ENCODE peak calls at places on chromosome 4, in seven cellular contexts. M is breast epithelium, U is Peyer's patch, D is spleen, A is aorta, W is PC-3, P is cardiac muscle cell. B is an unnamed sample.

GRCh38 chr4:173852775-173853174 is 322.7 kb upstream of the HAND2 start:
- DNase-seq in M (no peak), U (no peak), D (no peak), A (no peak), W (peak; percentile 2), P (no peak), B (no peak)

GRCh38 chr4:185305979-185306442 is 89.7 kb downstream of the LRP2BP start:
- DNase-seq in M (no peak), U (no peak), D (no peak), A (no peak), W (peak; percentile 95), P (peak; percentile 78), B (no peak)

GRCh38 chr4:142164767-142165500 is 528.6 kb downstream of the IL15 start:
- DNase-seq in M (no peak), U (no peak), D (no peak), A (no peak), W (no peak), P (no peak), B (no peak)

GRCh38 chr4:1375761-1376322 is 28.8 kb downstream of the UVSSA start:
- DNase-seq in M (peak; percentile 42), U (peak; percentile 41), D (peak; percentile 59), A (peak; percentile 32), W (no peak), P (no peak), B (no peak)

GRCh38 chr4:26723216-26723615 is 137.4 kb upstream of the STIM2 start:
- DNase-seq in M (no peak), U (no peak), D (no peak), A (no peak), W (no peak), P (no peak), B (no peak)

GRCh38 chr4:73856518-73856917 is 3.4 kb downstream of the PF4V1 start:
- DNase-seq in M (no peak), U (no peak), D (no peak), A (no peak), W (peak; percentile 91), P (peak; percentile 61), B (no peak)

GRCh38 chr4:35052546-35052945 is 1191.8 kb downstream of the ARAP2 start:
- DNase-seq in M (no peak), U (no peak), D (no peak), A (no peak), W (no peak), P (no peak), B (no peak)

GRCh38 chr4:38189445-38189844 is 229.2 kb downstream of the PTTG2 start:
- DNase-seq in M (no peak), U (no peak), D (no peak), A (peak; percentile 80), W (peak; percentile 89), P (peak; percentile 65), B (no peak)

GRCh38 chr4:38049545-38050170 is 89.5 kb downstream of the PTTG2 start:
- DNase-seq in M (no peak), U (no peak), D (no peak), A (no peak), W (peak; percentile 81), P (no peak), B (no peak)

GRCh38 chr4:158949094-158949493 is 153.8 kb upstream of the RAPGEF2 start:
- DNase-seq in M (no peak), U (no peak), D (no peak), A (no peak), W (peak; percentile 35), P (peak; percentile 31), B (no peak)

GRCh38 chr4:1869530-1870327 is 1.5 kb upstream of the NSD2 start:
- DNase-seq in M (no peak), U (no peak), D (no peak), A (no peak), W (no peak), P (no peak), B (no peak)

GRCh38 chr4:124123181-124123580 is 589.4 kb downstream of the ANKRD50 start:
- DNase-seq in M (no peak), U (no peak), D (no peak), A (no peak), W (no peak), P (no peak), B (no peak)

GRCh38 chr4:162793571-162793970 is 373.1 kb downstream of the NAF1 start:
- DNase-seq in M (no peak), U (no peak), D (no peak), A (no peak), W (no peak), P (peak; percentile 89), B (no peak)

GRCh38 chr4:57342406-57342805 is 232.2 kb upstream of the IGFBP7 start:
- DNase-seq in M (no peak), U (no peak), D (no peak), A (no peak), W (peak; percentile 83), P (peak; percentile 3), B (no peak)

GRCh38 chr4:22607382-22607781 is 85.4 kb upstream of the GBA3 start:
- DNase-seq in M (no peak), U (peak; percentile 64), D (no peak), A (no peak), W (peak; percentile 62), P (peak; percentile 60), B (no peak)

GRCh38 chr4:158824425-158825274 is 55.8 kb downstream of the FNIP2 start:
- DNase-seq in M (no peak), U (no peak), D (no peak), A (no peak), W (no peak), P (peak; percentile 59), B (no peak)

GRCh38 chr4:20430555-20430954 is 178.8 kb downstream of the SLIT2 start:
- DNase-seq in M (no peak), U (no peak), D (no peak), A (no peak), W (peak; percentile 39), P (peak; percentile 36), B (no peak)

GRCh38 chr4:75011131-75011795 is 78.3 kb downstream of the PARM1 start:
- DNase-seq in M (no peak), U (no peak), D (no peak), A (no peak), W (peak; percentile 72), P (no peak), B (no peak)

GRCh38 chr4:94634266-94634665 is 123.5 kb upstream of the BMPR1B start:
- DNase-seq in M (no peak), U (no peak), D (no peak), A (no peak), W (no peak), P (peak; percentile 34), B (no peak)

GRCh38 chr4:105453550-105454201 is 20.2 kb downstream of the PPA2 start:
- DNase-seq in M (no peak), U (no peak), D (no peak), A (no peak), W (no peak), P (no peak), B (no peak)

DNA sequence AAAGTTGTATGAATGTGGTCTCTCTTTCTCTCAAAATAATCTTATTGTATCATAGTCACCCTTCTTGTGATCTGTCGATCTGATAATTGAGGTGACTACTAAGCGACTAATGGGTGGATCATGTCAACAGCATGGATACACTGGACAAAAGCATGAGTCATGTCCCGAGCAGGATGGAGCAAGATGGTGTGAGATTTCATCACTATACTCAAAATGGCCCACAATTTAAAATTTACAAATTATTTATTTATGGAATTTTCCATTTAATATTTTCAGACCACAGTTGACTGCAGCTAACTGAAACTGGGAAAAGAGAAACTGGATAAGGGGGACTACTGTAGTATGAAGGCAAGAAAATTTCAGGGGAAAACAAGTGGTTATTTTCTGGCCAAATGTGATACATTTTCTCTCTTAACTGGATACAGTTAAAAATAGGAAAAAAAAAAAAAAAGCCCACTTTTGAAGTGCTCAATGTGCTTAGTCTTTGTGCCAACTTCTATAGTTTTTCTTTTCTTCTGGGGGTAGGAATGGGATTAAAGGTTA is 25.3 kb downstream of the FAM241A start:
- DNase-seq in M (no peak), U (no peak), D (no peak), A (no peak), W (peak; percentile 78), P (peak; percentile 85), B (no peak)
- H3K27ac ChIP-seq in M (no peak overlapping the region), U (no peak overlapping the region), D (no peak overlapping the region), A (no peak overlapping the region), W (peak overlapping the region; percentile 73), P (no peak overlapping the region), B (no peak overlapping the region)

DNA sequence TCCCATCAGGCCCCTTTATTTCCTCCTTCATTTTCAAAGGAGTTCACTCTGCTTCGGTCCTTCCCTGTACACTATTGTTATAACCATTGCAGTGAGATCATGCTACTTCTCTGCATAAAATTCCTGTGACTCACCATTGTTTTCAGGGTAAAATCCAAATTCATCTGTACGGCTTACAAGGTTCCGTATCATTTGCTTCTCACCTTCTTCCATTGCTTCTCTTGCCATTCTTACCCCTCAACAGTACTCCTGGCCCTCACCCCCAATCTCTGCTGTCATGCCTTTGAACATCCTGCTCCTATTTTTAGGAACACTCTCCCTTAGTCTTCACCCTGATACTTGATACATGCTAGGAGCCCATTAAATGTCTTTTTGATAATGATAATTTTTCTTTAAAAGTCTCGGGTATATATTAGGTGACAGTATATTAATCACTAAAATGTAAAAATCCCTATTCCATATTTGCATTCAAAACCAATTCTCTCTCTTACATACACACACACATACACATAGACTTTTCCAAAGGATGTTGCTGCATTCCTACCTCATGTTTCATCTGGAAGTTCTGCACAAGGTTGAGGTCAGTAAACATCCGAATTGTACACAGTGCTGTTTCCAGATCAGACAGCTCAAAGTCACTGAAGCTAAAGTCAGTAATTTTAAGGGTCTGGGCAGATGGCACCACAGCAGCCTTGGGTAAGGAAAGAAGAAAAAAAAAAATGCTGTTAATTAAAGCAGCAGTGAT is 103.4 kb downstream of the PDE5A start:
- DNase-seq in M (no peak), U (no peak), D (no peak), A (no peak), W (peak; percentile 67), P (peak; percentile 77), B (no peak)
- H3K27ac ChIP-seq in M (peak overlapping the region; percentile 33), U (peak overlapping the region; percentile 33), D (no peak overlapping the region), A (peak overlapping the region; percentile 96), W (no peak overlapping the region), P (no peak overlapping the region), B (no peak overlapping the region)

GRCh38 chr4:110821186-110821585 is 198.3 kb upstream of the PITX2 start:
- DNase-seq in M (no peak), U (no peak), D (no peak), A (no peak), W (no peak), P (no peak), B (no peak)

GRCh38 chr4:110815950-110816349 is 193.1 kb upstream of the PITX2 start:
- DNase-seq in M (no peak), U (no peak), D (no peak), A (no peak), W (no peak), P (no peak), B (no peak)

DNA sequence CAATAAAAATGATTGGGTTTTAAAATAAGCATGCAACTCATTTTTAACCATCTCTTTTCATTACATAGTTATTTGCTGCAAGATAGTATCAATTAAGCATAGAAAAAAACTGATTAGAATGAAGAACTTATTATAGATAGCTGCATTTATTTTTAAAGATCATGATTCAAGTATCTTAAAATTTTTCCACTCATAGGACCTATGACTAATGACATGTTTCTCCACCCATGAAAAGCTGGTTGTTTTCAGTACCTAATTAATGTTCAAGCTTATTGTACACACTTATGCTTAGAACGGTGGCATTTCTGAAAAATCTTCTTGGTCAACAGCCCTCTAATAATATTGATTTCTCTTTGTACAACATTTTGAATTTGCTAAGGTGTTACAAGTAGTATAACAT is 193.5 kb upstream of the PITX2 start:
- DNase-seq in M (no peak), U (no peak), D (no peak), A (no peak), W (no peak), P (no peak), B (no peak)
- H3K27ac ChIP-seq in M (no peak overlapping the region), U (no peak overlapping the region), D (no peak overlapping the region), A (no peak overlapping the region), W (no peak overlapping the region), P (no peak overlapping the region), B (no peak overlapping the region)

GRCh38 chr4:83572848-83573247 is 36.9 kb downstream of the GPAT3 start:
- DNase-seq in M (no peak), U (no peak), D (no peak), A (no peak), W (no peak), P (no peak), B (no peak)
- H3K27ac ChIP-seq in M (no peak overlapping the region), U (no peak overlapping the region), D (no peak overlapping the region), A (no peak overlapping the region), W (no peak overlapping the region), P (no peak overlapping the region), B (no peak overlapping the region)

B was measured in caudate nucleus.